ENCODE peak calls at places on chromosomes 3 and 15, in ten cellular contexts. Q is GM13977; W is fibroblast of the aortic adventitia; L is CD4-positive, alpha-beta T cell; O is lung; R is epithelial cell of esophagus; U is BE2C; X is H1; B is AG04450; M is fibroblast of pulmonary artery. K is an unnamed sample.

GRCh38 chr3:62238003-62238402 is 135.3 kb downstream of the FEZF2 start:
- DNase-seq in M (no peak), O (no peak), W (no peak), Q (no peak), B (no peak), U (no peak), R (no peak), X (no peak), L (no peak), K (no peak)

GRCh38 chr15:53611145-53611920 is 148.1 kb downstream of the WDR72 start:
- DNase-seq in L (no peak), R (peak; percentile 16), Q (no peak), X (no peak), B (no peak), W (no peak), O (no peak), M (peak; percentile 4), U (no peak), K (no peak)

GRCh38 chr15:39431371-39431770 is 149.5 kb upstream of the THBS1 start:
- DNase-seq in Q (no peak), U (no peak), R (no peak), B (no peak), W (peak; percentile 47), M (no peak), X (no peak), O (no peak), L (no peak), K (no peak)

GRCh38 chr3:151037746-151038145 is 47.7 kb upstream of the MED12L start:
- DNase-seq in Q (no peak), L (no peak), U (no peak), R (peak; percentile 74), O (peak; percentile 30), B (peak; percentile 93), W (peak; percentile 95), X (no peak), M (peak; percentile 96), K (no peak)

GRCh38 chr15:72285927-72286516 is 13.7 kb upstream of the PARP6 start:
- DNase-seq in X (peak; percentile 72), R (peak; percentile 48), L (peak; percentile 33), W (peak; percentile 15), M (peak; percentile 54), B (no peak), O (peak; percentile 52), U (peak; percentile 68), Q (no peak), K (no peak)

GRCh38 chr15:23035964-23036566 is 3.3 kb downstream of the TUBGCP5 start:
- DNase-seq in Q (peak; percentile 67), M (peak; percentile 65), L (peak; percentile 24), B (no peak), U (peak; percentile 78), X (peak; percentile 86), W (peak; percentile 55), O (peak; percentile 34), R (peak; percentile 53), K (peak; percentile 39)

GRCh38 chr3:142027713-142028112 is 121.6 kb downstream of the TFDP2 start:
- DNase-seq in X (no peak), O (no peak), B (no peak), R (peak; percentile 74), U (no peak), M (peak; percentile 34), W (peak; percentile 17), Q (peak; percentile 19), L (no peak), K (no peak)

GRCh38 chr3:170228093-170228766 is 6.0 kb downstream of the PRKCI start:
- DNase-seq in R (peak; percentile 71), X (no peak), U (no peak), O (no peak), M (peak; percentile 41), L (no peak), W (peak; percentile 37), B (no peak), Q (no peak), K (no peak)

GRCh38 chr15:75389791-75390382 is 21.5 kb upstream of the MAN2C1 start:
- DNase-seq in W (no peak), B (no peak), U (no peak), L (no peak), O (no peak), M (no peak), X (no peak), Q (no peak), R (no peak), K (no peak)

GRCh38 chr3:9087831-9088413 is 124.7 kb upstream of the RAD18 start:
- DNase-seq in R (no peak), L (no peak), B (no peak), X (no peak), U (no peak), W (peak; percentile 54), Q (no peak), M (no peak), O (no peak), K (no peak)

GRCh38 chr3:129574206-129574605 is 31.2 kb downstream of the H1-8 start:
- DNase-seq in B (no peak), Q (no peak), M (no peak), W (no peak), X (no peak), O (no peak), R (no peak), L (no peak), U (no peak), K (no peak)

GRCh38 chr3:188264231-188265213 is 110.6 kb downstream of the LPP start:
- DNase-seq in L (no peak), Q (no peak), M (no peak), O (no peak), X (no peak), R (no peak), B (no peak), W (peak; percentile 60), U (no peak), K (no peak)

GRCh38 chr3:94001825-94002495 is 22.0 kb downstream of the ARL13B start:
- DNase-seq in W (no peak), Q (no peak), R (no peak), M (no peak), O (no peak), B (no peak), X (no peak), U (no peak), L (no peak), K (no peak)

GRCh38 chr3:31133541-31133940 is 239.1 kb upstream of the GADL1 start:
- DNase-seq in B (no peak), M (no peak), U (no peak), X (no peak), R (no peak), O (no peak), W (no peak), Q (no peak), L (no peak), K (no peak)

GRCh38 chr3:31135546-31135945 is 241.1 kb upstream of the GADL1 start:
- DNase-seq in W (no peak), O (no peak), L (no peak), X (no peak), M (no peak), B (no peak), U (no peak), Q (no peak), R (no peak), K (no peak)

GRCh38 chr3:31137718-31138465 is 243.4 kb upstream of the GADL1 start:
- DNase-seq in U (no peak), L (no peak), Q (no peak), R (peak; percentile 43), W (no peak), M (no peak), O (no peak), X (no peak), B (no peak), K (no peak)

GRCh38 chr3:31129241-31129640 is 234.8 kb upstream of the GADL1 start:
- DNase-seq in Q (no peak), O (no peak), M (no peak), L (no peak), B (no peak), U (no peak), X (no peak), R (no peak), W (no peak), K (no peak)

DNA sequence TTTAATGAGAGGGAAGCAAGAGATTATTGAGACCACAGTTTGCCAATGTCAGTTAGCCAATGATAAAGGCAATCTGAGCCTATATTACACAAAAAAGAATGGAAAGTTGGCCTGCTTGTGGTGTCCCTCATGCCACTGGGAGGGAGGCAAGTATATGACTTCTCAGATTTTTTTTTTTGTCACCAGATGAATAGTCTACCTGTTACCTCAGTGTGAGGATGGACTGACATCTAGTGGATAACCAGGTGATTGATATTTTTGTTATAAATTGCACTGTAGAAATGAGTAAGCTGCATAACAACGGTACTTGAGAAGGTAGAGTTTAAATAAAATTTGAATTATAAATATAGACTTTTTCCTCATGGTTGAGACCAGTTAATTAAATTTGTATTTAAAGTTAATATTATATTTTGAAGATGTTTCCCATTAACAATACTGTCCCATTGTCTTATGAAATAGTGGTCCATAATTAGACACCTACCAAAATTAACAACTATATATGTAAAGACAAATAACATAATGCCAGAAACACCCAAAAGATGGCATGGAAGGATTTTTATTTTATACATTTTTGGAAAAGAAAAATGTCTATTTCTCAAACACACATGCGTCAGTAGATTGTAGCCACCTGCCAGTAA is 237.8 kb upstream of the GADL1 start:
- DNase-seq in U (no peak), B (peak; percentile 2), L (no peak), M (peak; percentile 76), R (peak; percentile 72), Q (no peak), O (no peak), X (no peak), W (peak; percentile 73), K (no peak)
- TF ChIP-seq CTCF in U (peak; percentile 23), B (peak; percentile 62), L (peak; percentile 52), M (peak; percentile 59), R (peak; percentile 72), Q (peak; percentile 34), O (peak; percentile 11), X (peak; percentile 49), W (peak; percentile 57), K (peak; percentile 53)

GRCh38 chr3:13885704-13886010 is 5.8 kb upstream of the WNT7A start:
- DNase-seq in M (no peak), Q (no peak), X (no peak), O (no peak), W (no peak), R (no peak), B (no peak), U (no peak), L (no peak), K (no peak)
- TF ChIP-seq CTCF in M (no peak), Q (no peak), X (no peak), O (no peak), W (no peak), R (no peak), B (no peak), U (no peak), L (peak; percentile 16), K (no peak)

GRCh38 chr3:112437146-112438022 is 61.9 kb downstream of the BTLA start:
- DNase-seq in O (no peak), Q (peak; percentile 17), R (peak; percentile 64), B (peak; percentile 8), X (no peak), W (peak; percentile 36), U (no peak), L (no peak), M (peak; percentile 64), K (no peak)
- TF ChIP-seq CTCF in O (peak; percentile 18), Q (no peak), R (peak; percentile 72), B (peak; percentile 60), X (peak; percentile 77), W (peak; percentile 34), U (peak; percentile 61), L (peak; percentile 42), M (peak; percentile 47), K (no peak)

DNA sequence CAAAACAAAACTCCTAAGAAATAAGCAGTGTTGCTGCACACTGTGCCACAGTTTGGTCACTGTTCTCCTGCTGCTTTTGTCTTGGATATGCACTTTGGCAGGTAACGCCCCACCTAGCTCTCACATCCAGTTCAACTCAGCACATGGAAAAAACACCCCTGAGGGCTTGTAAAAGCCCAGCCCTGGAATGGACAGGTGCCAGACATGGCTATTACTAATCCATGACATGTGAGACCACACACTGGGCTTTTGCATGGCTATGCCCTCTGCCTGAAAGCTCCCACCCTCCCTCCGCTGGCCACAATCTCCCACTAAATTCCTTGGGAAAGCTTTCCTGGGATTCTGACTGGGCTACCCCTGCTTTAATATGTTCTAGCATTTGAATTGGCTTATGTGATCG is 24.7 kb upstream of the ZBED2 start:
- DNase-seq in Q (no peak), M (no peak), O (no peak), U (no peak), B (no peak), W (peak; percentile 16), X (no peak), L (no peak), R (peak; percentile 72), K (no peak)
- TF ChIP-seq CTCF in Q (no peak), M (no peak), O (no peak), U (no peak), B (no peak), W (no peak), X (no peak), L (no peak), R (no peak), K (no peak)